ENCODE peak calls at places on chromosomes 2 and 18, in ten cellular contexts. I is OCI-LY7; Q is ascending aorta; N is fibroblast of mammary gland; Z is body of pancreas; A is cardiac muscle cell; B is fibroblast of lung; X is brain microvascular endothelial cell; P is CD8-positive, alpha-beta memory T cell; C is epithelial cell of proximal tubule. T is an unnamed sample.

GRCh38 chr2:239337877-239338484 is 62.8 kb downstream of the HDAC4 start:
- DNase-seq in I (no peak), Z (peak), X (no peak), Q (no peak), A (no peak), N (no peak), C (no peak), P (no peak), B (no peak), T (no peak)

GRCh38 chr2:126614529-126615279 is 41.3 kb upstream of the GYPC start:
- DNase-seq in C (no peak), N (peak), X (peak), Z (no peak), B (no peak), I (no peak), A (no peak), P (no peak), Q (no peak), T (no peak)

GRCh38 chr2:238863231-238863630 is 15.3 kb downstream of the TWIST2 start:
- DNase-seq in B (no peak), Q (no peak), A (no peak), P (no peak), Z (no peak), X (no peak), I (no peak), C (no peak), N (no peak), T (no peak)

GRCh38 chr2:227759411-227760113 is 13.9 kb downstream of the SCYGR8 start:
- DNase-seq in N (no peak), P (no peak), C (peak), X (no peak), Z (peak), Q (no peak), I (no peak), A (no peak), B (peak), T (no peak)

GRCh38 chr2:126933707-126934106 is 35.0 kb downstream of the TEX51 start:
- DNase-seq in N (no peak), A (no peak), B (no peak), Z (no peak), X (no peak), P (no peak), Q (no peak), I (no peak), C (no peak), T (no peak)

GRCh38 chr2:63790491-63790890 is 51.2 kb upstream of the UGP2 start:
- DNase-seq in Q (no peak), B (peak), X (no peak), C (no peak), N (peak), I (no peak), P (no peak), A (no peak), Z (no peak), T (no peak)

GRCh38 chr2:225274751-225275150 is 124.8 kb upstream of the NYAP2 start:
- DNase-seq in X (peak), P (no peak), N (peak), I (peak), Z (peak), C (peak), B (peak), A (no peak), Q (no peak), T (peak)

GRCh38 chr2:146754606-146755005 is 1090.2 kb upstream of the ACVR2A start:
- DNase-seq in N (no peak), X (no peak), I (no peak), P (no peak), Q (no peak), Z (no peak), B (no peak), C (no peak), A (no peak), T (no peak)

GRCh38 chr2:190180313-190181065 is 118.0 kb upstream of the MSTN start:
- DNase-seq in N (peak), B (peak), P (no peak), C (no peak), Z (peak), I (peak), A (peak), X (no peak), Q (peak), T (no peak)

DNA sequence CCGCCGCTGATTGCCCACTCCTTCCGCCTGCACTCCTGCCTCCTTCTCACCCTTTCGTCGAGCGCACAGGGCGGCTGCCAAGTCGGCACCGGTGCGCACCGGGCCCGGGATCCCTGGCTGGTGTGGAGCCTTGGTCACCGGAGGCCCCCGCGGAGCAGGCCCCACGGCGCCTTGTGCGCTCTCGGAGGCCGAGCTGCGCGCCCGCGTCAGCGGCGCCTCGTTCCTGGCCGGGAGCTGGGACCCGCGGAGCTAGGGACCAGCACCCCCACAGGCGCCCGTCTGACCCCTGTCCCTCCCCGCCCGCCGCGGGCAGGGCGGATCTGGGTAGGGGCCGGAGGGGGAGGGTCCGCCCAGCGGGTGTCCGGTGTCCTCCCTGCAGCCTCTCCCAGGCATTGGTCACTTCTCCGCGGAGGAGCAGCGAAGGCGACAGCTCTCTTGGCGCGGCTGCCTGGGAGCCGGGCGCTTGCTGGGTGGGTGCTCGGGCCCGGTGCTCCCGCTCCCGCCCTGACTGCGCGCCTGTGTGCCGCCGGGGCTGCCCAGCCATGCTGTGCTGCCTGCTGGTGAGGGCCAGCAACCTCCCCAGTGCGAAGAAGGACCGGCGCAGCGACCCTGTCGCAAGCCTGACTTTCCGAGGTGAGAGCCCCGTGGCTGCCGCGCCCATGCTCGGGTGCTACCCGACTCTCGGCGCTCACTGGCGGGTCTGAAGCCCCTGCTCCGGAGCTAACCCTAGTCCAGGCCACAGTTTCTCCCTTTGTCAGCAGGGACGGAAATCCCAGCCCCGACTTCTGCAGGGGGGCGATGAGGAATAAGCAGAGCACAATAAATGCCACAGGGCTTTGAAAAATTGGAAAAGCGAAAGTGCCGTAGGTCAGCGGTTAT is 13.2 kb downstream of the DYSF start:
- DNase-seq in C (no peak), I (no peak), X (no peak), B (peak), N (peak), Q (peak), P (no peak), Z (peak), A (peak), T (no peak)
- H3K4me3 ChIP-seq in C (peak), I (no peak), X (peak), B (peak), N (peak), Q (peak), P (peak), Z (peak), A (peak), T (peak)

DNA sequence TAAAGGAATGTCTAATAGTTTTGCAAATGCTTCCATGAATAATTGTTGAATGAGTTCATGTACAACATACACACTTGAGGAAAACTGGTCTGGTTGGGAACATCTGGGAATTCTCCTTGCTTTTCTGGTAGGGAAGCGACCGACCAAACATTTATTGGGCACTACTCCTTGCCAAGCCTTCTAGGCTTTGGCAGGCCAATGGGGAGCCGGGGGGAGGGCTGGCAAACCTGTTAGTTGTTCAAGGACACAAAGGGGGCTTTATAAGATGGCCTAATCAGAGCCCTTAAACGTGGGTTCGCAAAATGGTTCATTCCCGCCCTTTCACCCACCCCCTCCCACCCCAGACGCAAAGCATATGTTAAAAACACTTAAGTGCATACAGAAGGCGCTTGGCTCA is 902 bp upstream of the VSNL1 start:
- DNase-seq in A (peak), Z (peak), N (peak), Q (no peak), P (no peak), B (peak), I (no peak), X (no peak), C (no peak), T (no peak)
- H3K4me3 ChIP-seq in A (peak), Z (peak), N (no peak), Q (peak), P (no peak), B (peak), I (no peak), X (peak), C (peak), T (peak)

GRCh38 chr2:213001285-213001910 is 150.0 kb downstream of the IKZF2 start:
- DNase-seq in X (no peak), Q (no peak), P (no peak), A (no peak), B (no peak), I (no peak), Z (no peak), C (no peak), N (no peak), T (no peak)
- H3K4me3 ChIP-seq in X (no peak), Q (peak), P (no peak), A (no peak), B (no peak), I (peak), Z (no peak), C (no peak), N (no peak), T (no peak)

GRCh38 chr2:218262631-218263586 is 2.1 kb downstream of the GPBAR1 start:
- DNase-seq in P (no peak), I (no peak), N (no peak), X (no peak), A (no peak), Z (no peak), C (no peak), B (no peak), Q (no peak), T (no peak)

GRCh38 chr2:218265626-218266025 is 4.3 kb downstream of the AAMP start:
- DNase-seq in Z (no peak), I (no peak), A (no peak), Q (no peak), P (no peak), B (no peak), X (no peak), N (no peak), C (no peak), T (no peak)

GRCh38 chr2:218261424-218262273 is 834 bp downstream of the GPBAR1 start:
- DNase-seq in X (no peak), C (no peak), A (no peak), Z (no peak), P (no peak), N (no peak), I (peak), B (no peak), Q (no peak), T (no peak)

GRCh38 chr2:218264773-218265601 is 4.2 kb downstream of the GPBAR1 start:
- DNase-seq in N (no peak), Q (no peak), Z (peak), C (no peak), A (no peak), X (no peak), B (no peak), I (no peak), P (no peak), T (no peak)

DNA sequence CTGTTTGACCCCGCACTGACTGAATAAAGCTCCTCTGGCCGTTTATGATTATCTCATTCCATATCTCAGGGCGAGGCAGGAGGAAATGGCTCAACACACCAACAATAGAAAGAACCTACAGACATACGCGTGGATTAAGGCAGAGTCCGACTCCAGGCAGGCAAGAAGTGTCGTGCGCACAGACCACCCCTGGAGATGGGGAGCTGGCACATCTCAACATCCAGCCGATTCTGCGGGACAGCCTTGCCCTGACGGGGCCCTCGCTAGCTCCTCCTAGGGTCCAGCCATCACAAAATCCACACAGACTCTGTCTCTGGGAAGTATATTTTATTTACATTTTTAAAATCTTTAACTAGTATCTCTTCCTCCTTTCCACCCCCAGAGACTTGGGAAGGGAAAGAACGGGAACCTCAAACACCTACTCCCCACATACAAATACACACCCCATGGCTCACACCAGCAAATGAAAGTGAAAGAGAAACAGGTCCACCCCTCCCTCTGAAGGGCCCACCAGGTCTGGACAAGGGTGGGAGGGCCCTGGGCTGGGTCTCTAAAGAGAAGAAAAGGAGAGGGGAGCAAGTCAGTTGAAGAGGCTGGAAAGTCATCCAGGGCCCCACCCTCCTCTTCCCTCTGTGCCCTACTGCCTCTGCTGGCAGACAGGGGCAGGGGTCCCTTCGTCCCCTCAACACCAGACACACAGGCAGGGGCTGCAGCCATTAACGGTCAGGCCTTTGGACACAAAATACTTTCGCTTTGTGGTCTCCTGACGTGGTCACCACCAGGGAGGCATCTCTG is 3.2 kb downstream of the GPBAR1 start:
- DNase-seq in Q (no peak), B (no peak), Z (no peak), P (no peak), X (no peak), A (no peak), C (no peak), I (no peak), N (no peak), T (no peak)
- H3K4me3 ChIP-seq in Q (no peak), B (no peak), Z (no peak), P (no peak), X (no peak), A (no peak), C (no peak), I (no peak), N (no peak), T (no peak)

GRCh38 chr18:9876867-9877654 is 8.7 kb upstream of the TXNDC2 start:
- DNase-seq in P (no peak), X (peak), I (no peak), Q (peak), Z (peak), B (peak), A (peak), N (peak), C (no peak), T (peak)
- H3K4me3 ChIP-seq in P (no peak), X (peak), I (no peak), Q (peak), Z (no peak), B (peak), A (no peak), N (peak), C (no peak), T (peak)